ENCODE peak calls at places on chromosome X, in four cellular contexts. A is cardiac muscle cell, S is BJ, K is HFF-Myc. E is an unnamed sample.

GRCh38 chrX:79107891-79108718 is 36.4 kb upstream of the GPR174 start:
- DNase-seq in A (no peak), S (no peak), K (no peak), E (no peak)

GRCh38 chrX:132452911-132453550 is 35.8 kb downstream of the MBNL3 start:
- DNase-seq in A (no peak), S (no peak), K (no peak), E (no peak)

GRCh38 chrX:54934058-54934457 is 13.4 kb downstream of the TRO start:
- DNase-seq in A (no peak), S (no peak), K (no peak), E (no peak)

GRCh38 chrX:122579521-122579920 is 604.6 kb upstream of the GRIA3 start:
- DNase-seq in A (no peak), S (peak; percentile 43), K (no peak), E (peak; percentile 55)

GRCh38 chrX:153884136-153885076 is 1.6 kb downstream of the L1CAM start:
- DNase-seq in A (no peak), S (no peak), K (no peak), E (no peak)

GRCh38 chrX:31228415-31228832 is 156.6 kb upstream of the FTHL17 start:
- DNase-seq in A (no peak), S (peak; percentile 79), K (peak; percentile 67), E (peak; percentile 37)

GRCh38 chrX:111100191-111100590 is 4.2 kb downstream of the PAK3 start:
- DNase-seq in A (peak; percentile 77), S (no peak), K (peak; percentile 6), E (peak; percentile 4)

GRCh38 chrX:153549231-153549630 is 31.8 kb downstream of the ATP2B3 start:
- DNase-seq in A (no peak), S (no peak), K (no peak), E (no peak)

GRCh38 chrX:12971282-12972003 is 3.5 kb upstream of the TMSB4X start:
- DNase-seq in A (no peak), S (no peak), K (no peak), E (no peak)

GRCh38 chrX:6852869-6853268 is 294.6 kb upstream of the STS start:
- DNase-seq in A (no peak), S (no peak), K (no peak), E (no peak)

GRCh38 chrX:119391279-119391678 is 7.9 kb upstream of the SLC25A43 start:
- DNase-seq in A (no peak), S (no peak), K (no peak), E (peak; percentile 12)

GRCh38 chrX:70087857-70088256 is 25.6 kb downstream of the OTUD6A start:
- DNase-seq in A (peak; percentile 39), S (no peak), K (no peak), E (peak; percentile 8)

GRCh38 chrX:132435222-132435621 is 53.6 kb downstream of the MBNL3 start:
- DNase-seq in A (no peak), S (no peak), K (no peak), E (no peak)

GRCh38 chrX:102712967-102713677 is 874 bp downstream of the GPRASP2 start:
- DNase-seq in A (peak; percentile 35), S (no peak), K (no peak), E (peak; percentile 5)

GRCh38 chrX:17380221-17380620 is 5.2 kb downstream of the NHS start:
- DNase-seq in A (no peak), S (no peak), K (no peak), E (no peak)

GRCh38 chrX:103586314-103586646 is 965 bp downstream of the TCEAL4 start:
- DNase-seq in A (no peak), S (no peak), K (no peak), E (no peak)

GRCh38 chrX:101257448-101258259 is 33.5 kb downstream of the TAF7L start:
- DNase-seq in A (no peak), S (no peak), K (no peak), E (no peak)

GRCh38 chrX:134718329-134719317 is 60.4 kb upstream of the PLAC1 start:
- DNase-seq in A (no peak), S (peak; percentile 97), K (peak; percentile 98), E (peak; percentile 98)

GRCh38 chrX:103356897-103357296 is 591 bp downstream of the TCEAL9 start:
- DNase-seq in A (peak; percentile 62), S (no peak), K (no peak), E (no peak)

GRCh38 chrX:46645614-46646013 is 72.0 kb downstream of the CHST7 start:
- DNase-seq in A (no peak), S (no peak), K (no peak), E (no peak)

GRCh38 chrX:12974217-12974796 is 603 bp upstream of the TMSB4X start:
- DNase-seq in A (no peak), S (no peak), K (no peak), E (peak; percentile 48)

GRCh38 chrX:150692837-150693781 is at the start of gene MTMR1:
- DNase-seq in A (peak; percentile 55), S (no peak), K (no peak), E (no peak)

GRCh38 chrX:142214081-142214480 is 9.0 kb upstream of the MAGEC2 start:
- DNase-seq in A (no peak), S (no peak), K (no peak), E (no peak)

GRCh38 chrX:17788956-17789562 is 51.8 kb downstream of the SCML1 start:
- DNase-seq in A (no peak), S (no peak), K (no peak), E (no peak)

GRCh38 chrX:32933548-32933947 is 277.8 kb downstream of the DMD start:
- DNase-seq in A (peak; percentile 7), S (no peak), K (no peak), E (no peak)

GRCh38 chrX:38727668-38728067 is 73.6 kb upstream of the MID1IP1 start:
- DNase-seq in A (no peak), S (no peak), K (no peak), E (no peak)

GRCh38 chrX:9708923-9709553 is 56.6 kb downstream of the GPR143 start:
- DNase-seq in A (peak; percentile 85), S (no peak), K (no peak), E (peak; percentile 37)
- TF ChIP-seq CTCF in A (peak; percentile 70), S (peak; percentile 79), K (peak; percentile 71), E (peak; percentile 88)

GRCh38 chrX:19775830-19776498 is 111.4 kb downstream of the SH3KBP1 start:
- DNase-seq in A (no peak), S (no peak), K (no peak), E (no peak)
- TF ChIP-seq CTCF in A (no peak), S (no peak), K (no peak), E (no peak)

DNA sequence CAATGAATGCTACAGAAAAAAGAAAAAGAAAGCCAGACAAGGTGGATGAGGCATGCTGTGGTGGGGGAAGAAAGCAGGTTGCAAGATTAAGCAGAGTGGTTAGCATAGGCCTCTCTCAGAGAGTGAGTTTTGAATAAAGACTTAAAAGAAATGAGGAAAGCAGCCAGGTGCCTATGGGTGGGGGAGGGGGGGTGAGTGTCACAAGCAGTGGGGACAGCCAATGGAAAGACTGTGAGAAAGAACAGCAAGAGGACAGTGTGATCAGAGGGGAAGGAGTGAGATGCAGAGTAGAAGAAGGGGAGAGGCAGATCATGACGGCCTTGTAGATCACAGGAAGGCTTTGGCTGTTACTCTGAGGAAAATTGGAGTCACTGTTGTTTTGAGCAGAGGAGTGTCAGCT is 162.5 kb downstream of the SOX3 start:
- DNase-seq in A (no peak), S (no peak), K (no peak), E (no peak)
- TF ChIP-seq CTCF in A (no peak), S (no peak), K (no peak), E (no peak)

DNA sequence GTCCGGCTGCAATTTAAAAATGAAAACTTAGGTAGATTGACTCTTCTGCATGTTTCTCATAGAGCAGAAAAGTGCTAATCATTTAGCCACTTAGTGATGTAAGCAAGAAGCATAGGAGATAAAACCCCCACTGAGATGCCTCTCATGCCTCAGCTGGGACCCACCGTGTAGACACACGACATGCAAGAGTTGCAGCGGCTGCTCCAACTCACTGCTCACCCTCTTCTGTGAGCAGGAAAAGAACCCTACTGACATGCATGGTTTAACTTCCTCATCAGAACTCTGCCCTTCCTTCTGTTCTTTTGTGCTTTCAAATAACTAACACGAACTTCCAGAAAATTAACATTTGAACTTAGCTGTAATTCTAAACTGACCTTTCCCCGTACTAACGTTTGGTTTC is 41.0 kb downstream of the MAP7D3 start:
- DNase-seq in A (peak; percentile 23), S (no peak), K (no peak), E (no peak)
- TF ChIP-seq CTCF in A (no peak), S (no peak), K (no peak), E (no peak)

GRCh38 chrX:105098201-105098600 is 122.3 kb downstream of the TEX13A start:
- DNase-seq in A (no peak), S (no peak), K (no peak), E (no peak)

GRCh38 chrX:105101378-105101777 is 119.1 kb downstream of the TEX13A start:
- DNase-seq in A (no peak), S (no peak), K (no peak), E (no peak)

GRCh38 chrX:105098812-105099211 is 121.7 kb downstream of the TEX13A start:
- DNase-seq in A (no peak), S (no peak), K (no peak), E (no peak)
- TF ChIP-seq CTCF in A (no peak), S (no peak), K (no peak), E (no peak)

DNA sequence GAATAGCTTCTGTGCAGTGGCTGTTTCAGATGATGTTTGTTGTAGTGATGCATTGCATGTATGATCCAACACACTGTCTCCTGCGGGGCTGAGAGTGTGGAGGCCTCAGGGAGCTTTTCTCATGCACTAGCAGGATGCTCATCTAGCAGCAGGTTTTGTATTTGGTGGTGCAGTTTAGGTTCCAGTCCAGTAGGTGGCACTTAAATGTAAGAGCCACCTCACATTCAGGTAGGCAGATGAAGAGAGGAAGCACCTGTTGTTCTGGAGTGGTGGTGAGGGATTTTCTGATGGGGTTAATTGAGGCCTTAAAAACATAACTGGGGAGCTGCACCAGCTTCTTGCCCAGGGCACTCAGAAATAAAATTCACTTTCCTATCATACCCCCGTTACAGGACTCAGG is 300.9 kb downstream of the SPIN4 start:
- DNase-seq in A (no peak), S (no peak), K (no peak), E (no peak)
- TF ChIP-seq CTCF in A (no peak), S (no peak), K (no peak), E (no peak)

GRCh38 chrX:72009731-72010130 is 99.1 kb downstream of the NHSL2 start:
- DNase-seq in A (no peak), S (no peak), K (no peak), E (no peak)
- TF ChIP-seq CTCF in A (no peak), S (no peak), K (no peak), E (no peak)

DNA sequence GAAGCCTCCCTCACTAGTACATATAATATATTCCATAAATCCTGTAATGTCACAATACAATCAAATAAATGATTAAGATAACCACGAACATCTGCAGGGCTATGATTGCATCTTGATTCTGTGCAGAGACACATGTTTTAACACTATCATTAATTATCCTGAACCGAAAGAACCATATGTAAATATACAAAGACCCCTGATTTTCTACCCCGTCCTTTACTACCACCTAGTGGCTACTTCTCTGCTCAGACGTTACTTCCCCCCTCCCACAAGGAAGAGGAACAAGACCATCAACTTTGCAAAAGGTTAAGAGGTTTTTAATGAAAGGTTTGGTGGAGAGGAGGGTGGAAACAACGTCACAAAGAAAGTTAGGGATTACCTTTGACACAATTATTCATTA is 134.0 kb downstream of the COL4A6 start:
- DNase-seq in A (peak; percentile 36), S (no peak), K (no peak), E (no peak)
- TF ChIP-seq CTCF in A (peak; percentile 53), S (no peak), K (peak; percentile 42), E (peak; percentile 22)

GRCh38 chrX:155215443-155216178 is 649 bp upstream of the VBP1 start:
- DNase-seq in A (no peak), S (no peak), K (no peak), E (no peak)
- TF ChIP-seq CTCF in A (no peak), S (peak; percentile 3), K (no peak), E (no peak)

E was measured in HFFc6.